ENCODE peak calls at places on chromosomes 7 and 10, in five cellular contexts. A is OCI-LY7, H is mucosa of descending colon, O is GM23248, K is IMR-90. Q is an unnamed sample. For H3K4me1 and H3K9me3, the result is how much of the 10 kb centered on the place peaks cover.

GRCh38 chr7:20787658-20788057 is 972 bp upstream of the SP8 start:
- DNase-seq in A (no peak), H (no peak), O (no peak), K (no peak), Q (no peak)

GRCh38 chr10:89391882-89392756 is at the start of gene IFIT1:
- DNase-seq in A (no peak), H (no peak), O (peak), K (peak), Q (peak)

GRCh38 chr7:20754001-20754400 is 32.7 kb downstream of the SP8 start:
- DNase-seq in A (no peak), H (no peak), O (no peak), K (no peak), Q (no peak)

GRCh38 chr10:88851706-88852105 is at the start of gene ANKRD22:
- DNase-seq in A (no peak), H (peak), O (peak), K (peak), Q (no peak)

GRCh38 chr10:18279202-18279601 is 139.0 kb downstream of the CACNB2 start:
- DNase-seq in A (no peak), H (no peak), O (peak), K (peak), Q (no peak)

GRCh38 chr10:25506821-25507335 is 332.1 kb downstream of the GPR158 start:
- DNase-seq in A (no peak), H (no peak), O (no peak), K (no peak), Q (no peak)

GRCh38 chr10:121300723-121301122 is 297.5 kb downstream of the FGFR2 start:
- DNase-seq in A (no peak), H (no peak), O (no peak), K (no peak), Q (no peak)

GRCh38 chr7:30038182-30038980 is 10.2 kb downstream of the PLEKHA8 start:
- DNase-seq in A (no peak), H (no peak), O (peak), K (peak), Q (no peak)

GRCh38 chr7:21253740-21254687 is 173.9 kb upstream of the SP4 start:
- DNase-seq in A (peak), H (no peak), O (peak), K (peak), Q (peak)

GRCh38 chr10:132448248-132448731 is 51.3 kb downstream of the PWWP2B start:
- DNase-seq in A (peak), H (peak), O (peak), K (no peak), Q (peak)

GRCh38 chr10:52682766-52683165 is 89.8 kb downstream of the MBL2 start:
- DNase-seq in A (no peak), H (no peak), O (no peak), K (no peak), Q (no peak)

DNA sequence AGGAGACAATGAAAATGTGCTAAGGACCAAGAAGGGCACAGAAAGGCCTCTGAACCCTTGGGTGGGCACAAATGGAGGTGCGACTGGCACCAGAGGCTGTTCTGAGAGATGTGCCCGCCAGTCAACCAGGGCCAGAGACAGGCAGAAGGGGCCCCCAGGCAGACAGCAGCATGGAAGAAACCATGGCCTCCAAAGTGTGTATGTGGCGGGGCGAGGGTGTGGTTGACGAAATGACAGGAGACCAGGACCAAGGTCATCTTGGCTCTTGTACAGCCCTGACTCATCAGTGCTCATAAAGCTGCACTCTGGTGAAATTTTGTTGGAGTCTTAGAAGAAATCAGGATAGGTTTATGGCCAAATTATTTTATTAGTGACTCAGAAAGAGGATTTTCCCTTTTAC is 4.0 kb upstream of the MRPS24 start:
- DNase-seq in A (no peak), H (peak), O (peak), K (peak), Q (no peak)
- H3K4me1 ChIP-seq in A (under half), H (under half), O (under half), K (under half), Q (under half)

GRCh38 chr10:60138842-60139241 is 232.5 kb upstream of the CCDC6 start:
- DNase-seq in A (no peak), H (no peak), O (no peak), K (no peak), Q (no peak)
- H3K4me3 ChIP-seq in A (no peak), H (no peak), O (no peak), K (no peak), Q (peak)

GRCh38 chr10:9668411-9668810 is 1349.3 kb upstream of the CELF2 start:
- DNase-seq in A (no peak), H (no peak), O (no peak), K (no peak), Q (no peak)
- H3K9me3 ChIP-seq in A (under half), H (under half), O (under half), K (under half), Q (under half)

GRCh38 chr10:90927293-90927692 is 6.4 kb upstream of the ANKRD1 start:
- DNase-seq in A (no peak), H (no peak), O (no peak), K (no peak), Q (no peak)

GRCh38 chr10:90929179-90929578 is 8.3 kb upstream of the ANKRD1 start:
- DNase-seq in A (no peak), H (no peak), O (no peak), K (no peak), Q (peak)

GRCh38 chr10:90935581-90936292 is 14.8 kb upstream of the ANKRD1 start:
- DNase-seq in A (no peak), H (no peak), O (no peak), K (peak), Q (peak)

GRCh38 chr10:90930070-90930837 is 9.4 kb upstream of the ANKRD1 start:
- DNase-seq in A (no peak), H (no peak), O (peak), K (peak), Q (peak)

GRCh38 chr10:90930971-90931841 is 10.3 kb upstream of the ANKRD1 start:
- DNase-seq in A (no peak), H (no peak), O (peak), K (peak), Q (peak)
- H3K4me1 ChIP-seq in A (under half), H (under half), O (half or more), K (under half), Q (under half)

DNA sequence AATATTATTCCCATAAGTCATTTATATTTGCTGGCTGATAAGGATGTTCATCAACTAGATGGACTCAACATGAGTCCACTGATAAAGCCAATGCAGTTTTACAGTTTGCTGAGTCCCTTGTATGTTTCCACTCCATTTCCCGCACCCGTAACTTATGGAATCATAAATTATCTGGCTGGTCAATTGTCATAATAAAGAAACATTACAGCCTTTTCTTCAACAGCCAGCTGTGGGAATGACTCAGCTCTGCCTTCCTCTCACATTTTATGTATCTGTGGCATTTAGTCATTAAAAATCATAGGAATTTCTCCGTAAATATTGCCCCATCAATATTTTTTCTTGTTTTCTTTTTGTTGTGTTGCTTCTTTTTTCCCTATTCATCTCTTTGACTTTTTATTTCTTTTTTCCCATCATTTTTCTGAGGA is 22.3 kb upstream of the TMEM26 start:
- DNase-seq in A (no peak), H (no peak), O (peak), K (peak), Q (no peak)
- H3K4me3 ChIP-seq in A (no peak), H (no peak), O (no peak), K (no peak), Q (no peak)

GRCh38 chr7:139974179-139974811 is 88.5 kb downstream of the PARP12 start:
- DNase-seq in A (no peak), H (no peak), O (no peak), K (no peak), Q (no peak)

GRCh38 chr7:139968931-139969330 is 93.8 kb downstream of the PARP12 start:
- DNase-seq in A (no peak), H (no peak), O (no peak), K (no peak), Q (no peak)

GRCh38 chr7:139973091-139973490 is 89.7 kb downstream of the PARP12 start:
- DNase-seq in A (no peak), H (no peak), O (no peak), K (no peak), Q (no peak)

GRCh38 chr7:139976055-139976837 is 86.5 kb downstream of the PARP12 start:
- DNase-seq in A (no peak), H (no peak), O (no peak), K (no peak), Q (no peak)

DNA sequence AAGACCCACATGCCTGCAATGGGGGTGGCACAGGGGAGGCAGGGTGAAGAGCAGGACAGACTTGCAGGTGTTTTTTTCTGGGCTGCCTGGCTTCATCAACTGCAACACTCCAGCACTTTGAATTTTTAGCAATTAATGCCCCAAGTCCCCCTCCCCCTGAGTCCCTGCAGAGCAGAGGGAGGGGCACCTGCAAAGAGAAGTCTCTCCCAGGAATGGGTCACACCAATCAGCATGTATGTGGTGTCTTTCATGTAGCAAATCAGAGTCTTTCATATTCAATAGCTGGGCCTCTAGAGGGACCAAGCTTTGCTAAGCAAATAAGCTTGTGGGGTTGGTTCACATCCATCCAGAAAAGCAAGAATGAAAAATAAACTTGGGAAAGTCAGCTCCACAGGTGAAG is 90.8 kb downstream of the PARP12 start:
- DNase-seq in A (no peak), H (no peak), O (no peak), K (no peak), Q (peak)
- H3K9me3 ChIP-seq in A (under half), H (under half), O (under half), K (under half), Q (under half)

Q was measured in HAP-1.